ENCODE peak calls at places on chromosome 2, in six cellular contexts. M is H9, I is neuronal stem cell, O is mesenchymal stem cell, W is IMR-90, D is mesendoderm. H is an unnamed sample.

GRCh38 chr2:216777637-216778273 is 82.1 kb downstream of the TNP1 start:
- DNase-seq in M (peak), D (peak), I (peak), O (peak), W (peak), H (peak)

GRCh38 chr2:194556639-194557038 is 1100.4 kb upstream of the SLC39A10 start:
- DNase-seq in O (no peak), W (no peak), M (no peak), D (no peak), I (no peak), H (no peak)

GRCh38 chr2:175011505-175011904 is 6.3 kb upstream of the CHN1 start:
- DNase-seq in W (no peak), I (no peak), D (no peak), O (no peak), M (no peak), H (no peak)

GRCh38 chr2:45024600-45025291 is 15.5 kb upstream of the SIX2 start:
- DNase-seq in O (peak), I (no peak), W (peak), D (peak), M (no peak), H (no peak)

GRCh38 chr2:183490930-183491329 is 366.7 kb downstream of the NUP35 start:
- DNase-seq in M (no peak), O (peak), W (no peak), I (no peak), D (no peak), H (no peak)

GRCh38 chr2:98556634-98557033 is 51.7 kb downstream of the COA5 start:
- DNase-seq in D (no peak), I (no peak), O (no peak), M (no peak), W (no peak), H (no peak)

GRCh38 chr2:50751255-50752069 is 280.5 kb downstream of the NRXN1 start:
- DNase-seq in M (no peak), O (no peak), W (peak), D (no peak), I (no peak), H (no peak)

GRCh38 chr2:150080115-150080514 is 407.4 kb downstream of the RND3 start:
- DNase-seq in D (no peak), O (peak), I (no peak), W (peak), M (no peak), H (no peak)

GRCh38 chr2:224982910-224983688 is 59.2 kb downstream of the DOCK10 start:
- DNase-seq in W (peak), M (no peak), D (no peak), I (no peak), O (peak), H (no peak)

GRCh38 chr2:27249891-27250651 is 12.8 kb downstream of the SLC30A3 start:
- DNase-seq in D (peak), O (peak), I (peak), M (peak), W (peak), H (no peak)

GRCh38 chr2:2744958-2745715 is 414.1 kb upstream of the MYT1L start:
- DNase-seq in W (no peak), D (no peak), I (no peak), M (no peak), O (no peak), H (no peak)

GRCh38 chr2:186059096-186059495 is 320.5 kb downstream of the FSIP2 start:
- DNase-seq in M (no peak), D (no peak), O (peak), W (peak), I (no peak), H (no peak)

GRCh38 chr2:72138011-72138881 is 9.4 kb downstream of the CYP26B1 start:
- DNase-seq in W (no peak), I (no peak), O (no peak), M (peak), D (no peak), H (peak)

GRCh38 chr2:61854435-61855177 is 746 bp upstream of the FAM161A start:
- DNase-seq in W (peak), M (peak), O (peak), D (peak), I (peak), H (peak)

GRCh38 chr2:119486886-119487285 is 37.4 kb downstream of the SCTR start:
- DNase-seq in M (no peak), W (peak), D (no peak), I (no peak), O (no peak), H (no peak)

GRCh38 chr2:118131771-118132170 is 43.5 kb downstream of the INSIG2 start:
- DNase-seq in D (no peak), I (no peak), W (no peak), O (no peak), M (no peak), H (no peak)

GRCh38 chr2:164515030-164515429 is 106.3 kb downstream of the GRB14 start:
- DNase-seq in W (no peak), O (no peak), I (no peak), M (no peak), D (no peak), H (no peak)

GRCh38 chr2:157497603-157498314 is 53.9 kb upstream of the CYTIP start:
- DNase-seq in O (peak), I (peak), D (peak), W (peak), M (no peak), H (peak)

GRCh38 chr2:227473019-227473461 is 1.1 kb downstream of the AGFG1 start:
- DNase-seq in M (no peak), I (peak), W (peak), D (peak), O (no peak), H (no peak)

GRCh38 chr2:227479865-227480475 is 8.0 kb downstream of the AGFG1 start:
- DNase-seq in D (no peak), W (peak), I (no peak), O (peak), M (no peak), H (no peak)

GRCh38 chr2:227474406-227474805 is 2.5 kb downstream of the AGFG1 start:
- DNase-seq in W (no peak), O (no peak), M (no peak), I (no peak), D (no peak), H (peak)

GRCh38 chr2:227480528-227480927 is 8.6 kb downstream of the AGFG1 start:
- DNase-seq in W (no peak), D (no peak), O (no peak), M (no peak), I (no peak), H (no peak)

DNA sequence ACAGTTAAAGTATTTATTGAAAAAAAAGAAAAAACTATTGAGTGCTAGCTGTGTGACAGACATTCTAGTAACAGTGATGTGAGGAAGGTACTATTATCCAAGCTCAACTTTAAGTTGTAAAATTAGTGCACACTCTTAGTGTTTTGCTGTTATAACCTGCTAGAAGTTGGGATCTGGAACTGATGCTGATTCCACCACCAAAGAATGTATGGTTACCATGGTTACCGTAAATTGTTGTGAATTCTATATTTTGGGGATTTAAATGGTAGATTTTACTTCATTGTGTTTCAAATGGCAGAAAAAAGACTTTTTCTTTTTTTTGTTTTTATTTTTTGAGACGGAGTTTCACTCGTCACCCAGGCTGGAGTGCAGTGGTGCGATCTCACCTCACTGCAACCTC is 5.3 kb downstream of the AGFG1 start:
- DNase-seq in D (peak), M (no peak), I (no peak), W (peak), O (peak), H (no peak)
- H3K4me2 ChIP-seq in D (no peak), M (no peak), I (no peak), W (no peak), O (no peak), H (no peak)

DNA sequence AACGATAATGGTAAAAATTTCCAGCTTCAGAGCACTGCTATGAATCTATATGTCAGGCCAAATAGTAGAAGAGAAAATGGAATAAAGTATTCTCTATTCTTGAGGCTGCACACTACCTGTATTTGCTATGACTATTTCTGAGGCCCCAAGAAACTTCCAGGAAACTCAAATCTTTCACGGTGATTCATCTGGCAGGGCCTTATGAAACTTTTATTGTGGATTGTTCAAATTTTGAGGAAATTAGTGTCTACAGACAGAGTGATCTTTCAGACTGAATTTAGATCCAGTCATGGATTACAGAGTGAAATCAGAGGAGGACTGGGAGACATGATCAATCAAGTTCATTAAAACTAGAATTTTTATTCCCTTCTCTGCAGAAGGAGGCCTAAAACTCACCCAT is 4.1 kb upstream of the VSNL1 start:
- DNase-seq in M (no peak), D (no peak), W (no peak), I (no peak), O (no peak), H (no peak)
- H3K4ac ChIP-seq in M (no peak), D (no peak), W (no peak), I (no peak), O (no peak), H (no peak)

GRCh38 chr2:139099721-139100120 is 319.5 kb upstream of the NXPH2 start:
- DNase-seq in I (no peak), O (no peak), W (no peak), M (no peak), D (no peak), H (no peak)
- H3K4me2 ChIP-seq in I (no peak), O (no peak), W (no peak), M (no peak), D (no peak), H (no peak)

GRCh38 chr2:11152591-11152990 is 2.7 kb upstream of the SLC66A3 start:
- DNase-seq in M (no peak), O (no peak), D (no peak), W (no peak), I (no peak), H (no peak)

GRCh38 chr2:11156396-11157075 is 1.3 kb downstream of the SLC66A3 start:
- DNase-seq in D (no peak), W (no peak), O (no peak), M (no peak), I (no peak), H (no peak)

GRCh38 chr2:11155326-11156059 is at the start of gene SLC66A3:
- DNase-seq in O (peak), M (no peak), W (peak), D (peak), I (peak), H (peak)

GRCh38 chr2:11157296-11157695 is 2.0 kb downstream of the SLC66A3 start:
- DNase-seq in I (no peak), M (no peak), O (no peak), D (no peak), W (no peak), H (no peak)

DNA sequence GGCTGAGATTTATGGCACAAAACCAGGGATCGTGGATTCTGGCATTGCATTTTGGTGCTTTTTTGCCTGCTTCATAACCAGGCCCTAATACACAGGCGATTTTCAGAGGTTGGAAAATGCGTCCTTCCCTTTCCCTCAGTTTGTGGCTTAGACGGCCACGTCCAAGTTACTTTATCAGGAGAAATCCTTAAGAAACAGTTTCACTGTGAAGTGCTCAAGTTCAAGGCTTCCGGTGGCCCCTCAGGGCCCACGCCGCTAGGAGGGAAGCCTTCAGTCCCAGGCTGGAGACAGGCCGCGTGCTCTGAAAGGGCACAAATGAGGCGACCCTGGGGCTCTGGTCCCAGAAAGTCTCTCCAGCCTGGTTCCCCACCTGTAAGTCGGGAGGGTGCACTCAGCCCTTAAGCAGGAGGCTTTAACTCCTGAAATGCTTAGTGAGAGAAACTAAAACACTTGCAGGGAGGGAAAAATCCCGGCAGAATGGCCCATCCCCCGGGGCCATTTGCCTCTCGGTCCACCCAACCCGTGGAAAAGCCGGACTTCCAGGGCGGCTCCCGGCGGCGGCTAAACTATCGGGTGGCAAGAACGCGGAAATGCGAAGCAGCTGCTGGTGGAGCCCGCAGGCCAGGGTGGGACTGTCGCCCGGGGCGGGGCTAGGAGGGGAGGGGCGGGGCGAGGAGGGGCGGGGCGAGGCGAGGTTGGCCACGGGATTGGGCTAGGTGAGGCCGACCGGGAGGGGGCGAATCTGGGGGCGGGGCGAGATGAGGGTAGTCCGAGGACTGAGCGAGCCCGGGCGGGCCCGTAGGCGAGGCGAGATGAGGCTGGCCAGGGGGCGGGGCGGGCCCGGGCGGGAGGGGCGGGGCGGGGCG is 574 bp upstream of the SLC66A3 start:
- DNase-seq in M (peak), I (peak), D (peak), W (peak), O (peak), H (peak)
- H3K4ac ChIP-seq in M (no peak), I (no peak), D (peak), W (peak), O (peak), H (no peak)